ENCODE peak calls at places on chromosomes 5 and 9, in seven cellular contexts. One of them, this sample, is unnamed.
A peak's percentile ranks its signal among the peaks of the same experiment; 100 is the strongest.

GRCh38 chr5:116448869-116449453 is 125.7 kb downstream of the SEMA6A start:
- DNase-seq in ELR: no peak
- DNase-seq in SW480: no peak
- DNase-seq in cardiac fibroblast: no peak
- DNase-seq in stimulated activated CD4-positive, alpha-beta T cell treated with anti-CD3 and anti-CD28 coated beads, TNF-alpha, amount 100 ng/mL, for 4 hours: no peak
- DNase-seq in neural crest cell: no peak
- DNase-seq in SIG-M5: no peak
- DNase-seq in this sample: no peak

GRCh38 chr9:35395076-35395675 is 94.7 kb upstream of the RUSC2 start:
- DNase-seq in ELR: no peak
- DNase-seq in SW480: no peak
- DNase-seq in cardiac fibroblast: no peak
- DNase-seq in stimulated activated CD4-positive, alpha-beta T cell treated with anti-CD3 and anti-CD28 coated beads, TNF-alpha, amount 100 ng/mL, for 4 hours: no peak
- DNase-seq in neural crest cell: no peak
- DNase-seq in SIG-M5: no peak
- DNase-seq in this sample: no peak

GRCh38 chr5:109645591-109646236 is 44.0 kb upstream of the MAN2A1 start:
- DNase-seq in ELR: no peak
- DNase-seq in SW480: no peak
- DNase-seq in cardiac fibroblast: no peak
- DNase-seq in stimulated activated CD4-positive, alpha-beta T cell treated with anti-CD3 and anti-CD28 coated beads, TNF-alpha, amount 100 ng/mL, for 4 hours: no peak
- DNase-seq in neural crest cell: peak; percentile 11
- DNase-seq in SIG-M5: no peak
- DNase-seq in this sample: no peak

GRCh38 chr9:126515873-126516505 is 97.7 kb upstream of the LMX1B start:
- DNase-seq in ELR: no peak
- DNase-seq in SW480: no peak
- DNase-seq in cardiac fibroblast: no peak
- DNase-seq in stimulated activated CD4-positive, alpha-beta T cell treated with anti-CD3 and anti-CD28 coated beads, TNF-alpha, amount 100 ng/mL, for 4 hours: no peak
- DNase-seq in neural crest cell: no peak
- DNase-seq in SIG-M5: no peak
- DNase-seq in this sample: no peak

GRCh38 chr9:34723141-34723540 is 13.2 kb upstream of the CCL21 start:
- DNase-seq in ELR: no peak
- DNase-seq in SW480: no peak
- DNase-seq in cardiac fibroblast: no peak
- DNase-seq in stimulated activated CD4-positive, alpha-beta T cell treated with anti-CD3 and anti-CD28 coated beads, TNF-alpha, amount 100 ng/mL, for 4 hours: no peak
- DNase-seq in neural crest cell: no peak
- DNase-seq in SIG-M5: no peak
- DNase-seq in this sample: no peak

GRCh38 chr9:36969216-36969771 is 64.8 kb downstream of the PAX5 start:
- DNase-seq in ELR: no peak
- DNase-seq in SW480: no peak
- DNase-seq in cardiac fibroblast: no peak
- DNase-seq in stimulated activated CD4-positive, alpha-beta T cell treated with anti-CD3 and anti-CD28 coated beads, TNF-alpha, amount 100 ng/mL, for 4 hours: no peak
- DNase-seq in neural crest cell: no peak
- DNase-seq in SIG-M5: no peak
- DNase-seq in this sample: no peak

GRCh38 chr5:131974956-131975726 is 29.7 kb upstream of the MEIKIN start:
- DNase-seq in ELR: no peak
- DNase-seq in SW480: no peak
- DNase-seq in cardiac fibroblast: no peak
- DNase-seq in stimulated activated CD4-positive, alpha-beta T cell treated with anti-CD3 and anti-CD28 coated beads, TNF-alpha, amount 100 ng/mL, for 4 hours: no peak
- DNase-seq in neural crest cell: no peak
- DNase-seq in SIG-M5: no peak
- DNase-seq in this sample: no peak

GRCh38 chr9:94907246-94907936 is 180.9 kb downstream of the AOPEP start:
- DNase-seq in ELR: no peak
- DNase-seq in SW480: no peak
- DNase-seq in cardiac fibroblast: no peak
- DNase-seq in stimulated activated CD4-positive, alpha-beta T cell treated with anti-CD3 and anti-CD28 coated beads, TNF-alpha, amount 100 ng/mL, for 4 hours: no peak
- DNase-seq in neural crest cell: no peak
- DNase-seq in SIG-M5: no peak
- DNase-seq in this sample: no peak

GRCh38 chr5:170302729-170303501 is 5.3 kb upstream of the LCP2 start:
- DNase-seq in ELR: no peak
- DNase-seq in SW480: no peak
- DNase-seq in cardiac fibroblast: peak; percentile 29
- DNase-seq in stimulated activated CD4-positive, alpha-beta T cell treated with anti-CD3 and anti-CD28 coated beads, TNF-alpha, amount 100 ng/mL, for 4 hours: no peak
- DNase-seq in neural crest cell: no peak
- DNase-seq in SIG-M5: peak; percentile 91
- DNase-seq in this sample: peak; percentile 49

GRCh38 chr5:109160468-109160867 is 249.3 kb downstream of the PJA2 start:
- DNase-seq in ELR: no peak
- DNase-seq in SW480: no peak
- DNase-seq in cardiac fibroblast: no peak
- DNase-seq in stimulated activated CD4-positive, alpha-beta T cell treated with anti-CD3 and anti-CD28 coated beads, TNF-alpha, amount 100 ng/mL, for 4 hours: no peak
- DNase-seq in neural crest cell: no peak
- DNase-seq in SIG-M5: no peak
- DNase-seq in this sample: no peak

GRCh38 chr5:173091981-173092380 is 35.8 kb downstream of the CREBRF start:
- DNase-seq in ELR: no peak
- DNase-seq in SW480: no peak
- DNase-seq in cardiac fibroblast: no peak
- DNase-seq in stimulated activated CD4-positive, alpha-beta T cell treated with anti-CD3 and anti-CD28 coated beads, TNF-alpha, amount 100 ng/mL, for 4 hours: no peak
- DNase-seq in neural crest cell: no peak
- DNase-seq in SIG-M5: no peak
- DNase-seq in this sample: no peak

GRCh38 chr5:35478856-35479682 is 138.6 kb upstream of the SPEF2 start:
- DNase-seq in ELR: peak; percentile 59
- DNase-seq in SW480: peak; percentile 57
- DNase-seq in cardiac fibroblast: peak; percentile 52
- DNase-seq in stimulated activated CD4-positive, alpha-beta T cell treated with anti-CD3 and anti-CD28 coated beads, TNF-alpha, amount 100 ng/mL, for 4 hours: no peak
- DNase-seq in neural crest cell: no peak
- DNase-seq in SIG-M5: peak; percentile 22
- DNase-seq in this sample: no peak

GRCh38 chr5:4879693-4880303 is 260.3 kb upstream of the ADAMTS16 start:
- DNase-seq in ELR: peak; percentile 58
- DNase-seq in SW480: peak; percentile 73
- DNase-seq in cardiac fibroblast: peak; percentile 76
- DNase-seq in stimulated activated CD4-positive, alpha-beta T cell treated with anti-CD3 and anti-CD28 coated beads, TNF-alpha, amount 100 ng/mL, for 4 hours: no peak
- DNase-seq in neural crest cell: peak; percentile 81
- DNase-seq in SIG-M5: no peak
- DNase-seq in this sample: no peak

GRCh38 chr9:29211003-29211584 is 1637.8 kb upstream of the C9orf72 start:
- DNase-seq in ELR: no peak
- DNase-seq in SW480: no peak
- DNase-seq in cardiac fibroblast: no peak
- DNase-seq in stimulated activated CD4-positive, alpha-beta T cell treated with anti-CD3 and anti-CD28 coated beads, TNF-alpha, amount 100 ng/mL, for 4 hours: no peak
- DNase-seq in neural crest cell: no peak
- DNase-seq in SIG-M5: no peak
- DNase-seq in this sample: no peak

GRCh38 chr9:136977223-136978072 is at the start of gene PTGDS:
- DNase-seq in ELR: no peak
- DNase-seq in SW480: no peak
- DNase-seq in cardiac fibroblast: peak; percentile 80
- DNase-seq in stimulated activated CD4-positive, alpha-beta T cell treated with anti-CD3 and anti-CD28 coated beads, TNF-alpha, amount 100 ng/mL, for 4 hours: no peak
- DNase-seq in neural crest cell: no peak
- DNase-seq in SIG-M5: no peak
- DNase-seq in this sample: no peak

GRCh38 chr5:169258372-169259000 is 42.5 kb downstream of the SLIT3 start:
- DNase-seq in ELR: no peak
- DNase-seq in SW480: no peak
- DNase-seq in cardiac fibroblast: peak; percentile 59
- DNase-seq in stimulated activated CD4-positive, alpha-beta T cell treated with anti-CD3 and anti-CD28 coated beads, TNF-alpha, amount 100 ng/mL, for 4 hours: no peak
- DNase-seq in neural crest cell: no peak
- DNase-seq in SIG-M5: no peak
- DNase-seq in this sample: no peak

GRCh38 chr9:33287087-33287490 is 3.2 kb upstream of the NFX1 start:
- DNase-seq in ELR: peak; percentile 82
- DNase-seq in SW480: peak; percentile 66
- DNase-seq in cardiac fibroblast: peak; percentile 86
- DNase-seq in stimulated activated CD4-positive, alpha-beta T cell treated with anti-CD3 and anti-CD28 coated beads, TNF-alpha, amount 100 ng/mL, for 4 hours: no peak
- DNase-seq in neural crest cell: peak; percentile 37
- DNase-seq in SIG-M5: no peak
- DNase-seq in this sample: no peak

GRCh38 chr5:1152771-1153282 is 41.0 kb upstream of the SLC12A7 start:
- DNase-seq in ELR: no peak
- DNase-seq in SW480: peak; percentile 92
- DNase-seq in cardiac fibroblast: no peak
- DNase-seq in stimulated activated CD4-positive, alpha-beta T cell treated with anti-CD3 and anti-CD28 coated beads, TNF-alpha, amount 100 ng/mL, for 4 hours: no peak
- DNase-seq in neural crest cell: no peak
- DNase-seq in SIG-M5: no peak
- DNase-seq in this sample: no peak

This sample was measured in activated T-helper 9 cell treated with anti-CD3 and anti-CD28 coated beads, Interleukin-2, amount 50 U/mL, for 16 hours.